ENCODE peak calls at places on chromosomes 6 and 20, in ten cellular contexts. R, X, O, J, F, G, L, B, H and S are unnamed samples.

GRCh38 chr20:1718604-1719384 is 61.2 kb upstream of the SIRPG start:
- DNase-seq in R (no peak), X (peak), O (no peak), J (no peak), F (no peak), G (no peak), L (no peak), B (no peak), H (no peak), S (no peak)

GRCh38 chr6:33885121-33886057 is 81.6 kb upstream of the MLN start:
- DNase-seq in R (no peak), X (peak), O (no peak), J (no peak), F (no peak), G (no peak), L (no peak), B (no peak), H (no peak), S (no peak)

GRCh38 chr6:136063095-136063494 is 187.0 kb downstream of the MTFR2 start:
- DNase-seq in R (no peak), X (no peak), O (no peak), J (no peak), F (no peak), G (no peak), L (no peak), B (no peak), H (no peak), S (no peak)

GRCh38 chr6:160128125-160128683 is 6.6 kb downstream of the SLC22A1 start:
- DNase-seq in R (no peak), X (no peak), O (no peak), J (no peak), F (no peak), G (peak), L (peak), B (no peak), H (no peak), S (no peak)

GRCh38 chr20:905999-906520 is 10.1 kb downstream of the ANGPT4 start:
- DNase-seq in R (no peak), X (no peak), O (no peak), J (no peak), F (no peak), G (no peak), L (no peak), B (no peak), H (no peak), S (no peak)

GRCh38 chr6:40506956-40507355 is 80.2 kb downstream of the LRFN2 start:
- DNase-seq in R (no peak), X (no peak), O (no peak), J (no peak), F (no peak), G (no peak), L (no peak), B (no peak), H (no peak), S (no peak)

GRCh38 chr6:11798096-11798495 is 19.5 kb upstream of the ADTRP start:
- DNase-seq in R (no peak), X (no peak), O (no peak), J (no peak), F (no peak), G (no peak), L (no peak), B (no peak), H (no peak), S (no peak)

GRCh38 chr6:31948753-31949413 is 3.0 kb downstream of the CFB start:
- DNase-seq in R (no peak), X (peak), O (no peak), J (no peak), F (no peak), G (no peak), L (no peak), B (no peak), H (no peak), S (no peak)

GRCh38 chr20:17806739-17807441 is 107.1 kb downstream of the BANF2 start:
- DNase-seq in R (no peak), X (no peak), O (no peak), J (no peak), F (peak), G (peak), L (no peak), B (no peak), H (no peak), S (peak)

GRCh38 chr20:57782631-57783041 is 72.8 kb upstream of the PMEPA1 start:
- DNase-seq in R (no peak), X (no peak), O (no peak), J (no peak), F (no peak), G (no peak), L (no peak), B (no peak), H (no peak), S (no peak)

GRCh38 chr6:99330159-99330558 is 19.3 kb downstream of the FAXC start:
- DNase-seq in R (peak), X (peak), O (peak), J (peak), F (peak), G (peak), L (peak), B (peak), H (peak), S (peak)

GRCh38 chr6:37177950-37178517 is 8.1 kb downstream of the PIM1 start:
- DNase-seq in R (no peak), X (no peak), O (no peak), J (no peak), F (no peak), G (no peak), L (no peak), B (no peak), H (no peak), S (no peak)

GRCh38 chr6:135114355-135115145 is 59.9 kb upstream of the HBS1L start:
- DNase-seq in R (no peak), X (no peak), O (no peak), J (peak), F (no peak), G (no peak), L (peak), B (no peak), H (no peak), S (no peak)

GRCh38 chr6:138424004-138424904 is 20.2 kb downstream of the HEBP2 start:
- DNase-seq in R (no peak), X (no peak), O (no peak), J (no peak), F (no peak), G (no peak), L (no peak), B (no peak), H (no peak), S (no peak)

GRCh38 chr6:18323935-18324707 is 59.8 kb upstream of the DEK start:
- DNase-seq in R (no peak), X (peak), O (peak), J (no peak), F (peak), G (no peak), L (no peak), B (no peak), H (no peak), S (no peak)

GRCh38 chr20:8073024-8073832 is 53.7 kb upstream of the TMX4 start:
- DNase-seq in R (no peak), X (peak), O (no peak), J (no peak), F (peak), G (no peak), L (no peak), B (no peak), H (peak), S (no peak)

GRCh38 chr6:42254505-42254904 is 36.8 kb upstream of the MRPS10 start:
- DNase-seq in R (no peak), X (no peak), O (no peak), J (no peak), F (no peak), G (no peak), L (no peak), B (no peak), H (no peak), S (no peak)

GRCh38 chr20:50551288-50551687 is 41.1 kb downstream of the PTPN1 start:
- DNase-seq in R (no peak), X (no peak), O (no peak), J (no peak), F (no peak), G (no peak), L (no peak), B (no peak), H (no peak), S (no peak)

GRCh38 chr6:17352302-17352701 is 41.1 kb upstream of the CAP2 start:
- DNase-seq in R (no peak), X (no peak), O (no peak), J (no peak), F (no peak), G (no peak), L (no peak), B (no peak), H (no peak), S (no peak)

GRCh38 chr20:58019850-58020625 is 208.4 kb downstream of the ANKRD60 start:
- DNase-seq in R (no peak), X (no peak), O (no peak), J (no peak), F (no peak), G (no peak), L (no peak), B (no peak), H (no peak), S (no peak)

GRCh38 chr6:32200711-32201475 is 8.4 kb upstream of the GPSM3 start:
- DNase-seq in R (no peak), X (no peak), O (no peak), J (no peak), F (no peak), G (no peak), L (no peak), B (no peak), H (no peak), S (no peak)